ENCODE peak calls at places on chromosomes 3 and 15, in eight cellular contexts. S is upper lobe of left lung, G is prostate gland, X is sigmoid colon, Z is endothelial cell of umbilical vein, M is stomach, D is HCT116, O is GM12878. E is an unnamed sample.
A peak's percentile ranks its signal among the peaks of the same experiment; 100 is the strongest.

GRCh38 chr15:43878466-43878865 is 51.7 kb downstream of the WDR76 start:
- DNase-seq in O (no peak), G (no peak), S (no peak), Z (no peak), M (no peak), D (no peak), X (no peak), E (no peak)

GRCh38 chr15:79194386-79194785 is 88.1 kb upstream of the ANKRD34C start:
- DNase-seq in Z (no peak), G (no peak), X (no peak), O (no peak), S (no peak), D (no peak), M (no peak), E (no peak)

GRCh38 chr3:435161-435560 is 238.6 kb downstream of the CHL1 start:
- DNase-seq in M (no peak), Z (no peak), X (no peak), O (no peak), S (no peak), G (no peak), D (no peak), E (no peak)

GRCh38 chr15:74213858-74214284 is 11.3 kb upstream of the STRA6 start:
- DNase-seq in D (no peak), X (no peak), M (no peak), G (no peak), Z (no peak), S (no peak), O (no peak), E (no peak)

GRCh38 chr3:115190747-115191146 is 43.7 kb upstream of the ZBTB20 start:
- DNase-seq in X (no peak), Z (no peak), G (no peak), M (no peak), O (no peak), D (no peak), S (no peak), E (no peak)

GRCh38 chr3:169923189-169923588 is 11.8 kb downstream of the SAMD7 start:
- DNase-seq in X (no peak), Z (no peak), M (peak; percentile 95), D (no peak), S (peak; percentile 31), G (peak; percentile 26), O (no peak), E (no peak)

GRCh38 chr3:100040846-100041245 is 73.5 kb downstream of the FILIP1L start:
- DNase-seq in G (no peak), Z (no peak), S (no peak), D (no peak), O (no peak), X (no peak), M (no peak), E (no peak)

GRCh38 chr3:170499562-170500156 is 81.0 kb downstream of the CLDN11 start:
- DNase-seq in X (no peak), G (no peak), S (no peak), D (peak; percentile 16), M (peak; percentile 42), Z (peak; percentile 39), O (no peak), E (no peak)

GRCh38 chr3:115808239-115808638 is 184.9 kb downstream of the GAP43 start:
- DNase-seq in M (no peak), X (no peak), S (no peak), Z (no peak), G (no peak), O (no peak), D (no peak), E (no peak)

GRCh38 chr15:52284164-52284563 is 11.4 kb downstream of the MYO5C start:
- DNase-seq in Z (no peak), X (no peak), G (no peak), D (no peak), M (no peak), S (no peak), O (no peak), E (no peak)

GRCh38 chr15:94119923-94120775 is 111.2 kb upstream of the MCTP2 start:
- DNase-seq in Z (peak; percentile 65), S (peak; percentile 69), X (peak; percentile 88), D (peak; percentile 82), O (peak; percentile 49), M (peak; percentile 60), G (peak; percentile 78), E (no peak)

GRCh38 chr15:38597221-38597800 is 32.7 kb upstream of the RASGRP1 start:
- DNase-seq in Z (no peak), O (no peak), S (no peak), M (no peak), G (no peak), X (no peak), D (no peak), E (no peak)

GRCh38 chr3:55556622-55557531 is 69.8 kb upstream of the WNT5A start:
- DNase-seq in S (no peak), X (no peak), O (no peak), D (no peak), G (no peak), M (no peak), Z (no peak), E (no peak)

GRCh38 chr15:37098468-37099320 is 1.7 kb downstream of the MEIS2 start:
- DNase-seq in G (no peak), M (no peak), X (peak; percentile 76), D (no peak), S (no peak), O (no peak), Z (peak; percentile 56), E (peak; percentile 73)

GRCh38 chr3:15011174-15011573 is 53.9 kb downstream of the MRPS25 start:
- DNase-seq in Z (no peak), S (no peak), M (no peak), O (no peak), G (no peak), X (no peak), D (no peak), E (no peak)

GRCh38 chr3:51949121-51949520 is 6.1 kb upstream of the GPR62 start:
- DNase-seq in X (no peak), M (no peak), S (no peak), D (no peak), Z (no peak), G (no peak), O (no peak), E (peak; percentile 41)

GRCh38 chr3:40876496-40876895 is 322.8 kb upstream of the CTNNB1 start:
- DNase-seq in G (no peak), O (no peak), Z (no peak), S (no peak), M (no peak), D (no peak), X (no peak), E (no peak)

GRCh38 chr15:99618941-99619411 is 53.2 kb downstream of the MEF2A start:
- DNase-seq in S (peak; percentile 42), O (no peak), X (no peak), M (no peak), G (no peak), D (no peak), Z (no peak), E (no peak)

GRCh38 chr3:119643528-119643927 is 16.9 kb downstream of the POPDC2 start:
- DNase-seq in Z (peak; percentile 46), X (no peak), M (no peak), G (no peak), S (no peak), D (peak; percentile 41), O (no peak), E (no peak)

GRCh38 chr15:101773496-101774100 is 29.7 kb upstream of the OR4F6 start:
- DNase-seq in G (no peak), Z (no peak), O (no peak), M (no peak), D (peak; percentile 3), X (no peak), S (no peak), E (no peak)

GRCh38 chr15:89912145-89912673 is 543 bp downstream of the ARPIN start:
- DNase-seq in M (peak; percentile 49), S (peak; percentile 70), X (peak; percentile 77), Z (peak; percentile 33), G (peak; percentile 44), D (no peak), O (no peak), E (peak; percentile 78)

DNA sequence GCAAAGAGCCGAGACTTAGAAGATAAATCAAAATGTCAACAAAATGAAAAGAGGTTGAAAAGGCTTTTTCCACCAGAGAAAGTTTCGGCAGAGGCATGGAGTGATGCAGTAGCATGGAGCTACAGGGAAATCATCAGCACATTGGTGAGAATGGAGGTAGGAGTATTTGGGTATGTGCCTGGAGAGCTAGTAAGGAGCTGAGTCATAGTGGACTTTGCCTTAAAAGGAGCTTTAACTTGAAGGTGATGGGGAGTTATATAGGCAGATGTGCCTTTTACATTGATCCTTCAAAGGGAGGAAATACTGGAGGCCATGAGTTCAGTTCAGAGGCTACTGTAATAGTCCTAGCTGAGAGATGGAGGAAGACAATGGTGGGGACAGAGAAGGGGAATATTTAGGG is 44.3 kb downstream of the IL5RA start:
- DNase-seq in O (no peak), X (no peak), S (no peak), D (no peak), M (no peak), Z (no peak), G (no peak), E (no peak)
- TF ChIP-seq POLR2A in O (no peak), X (no peak), S (no peak), D (no peak), M (no peak), Z (no peak), G (no peak), E (no peak)

GRCh38 chr3:197041875-197042488 is 12.4 kb upstream of the MELTF start:
- DNase-seq in D (no peak), G (no peak), O (no peak), S (no peak), X (no peak), M (no peak), Z (no peak), E (no peak)
- TF ChIP-seq POLR2AphosphoS5 in D (no peak), G (no peak), O (no peak), S (no peak), X (no peak), M (no peak), Z (no peak), E (no peak)

GRCh38 chr15:47720555-47720954 is 3.2 kb downstream of the SEMA6D start:
- DNase-seq in S (no peak), O (no peak), M (no peak), Z (no peak), G (no peak), X (no peak), D (no peak), E (no peak)
- H3K4me3 ChIP-seq in S (no peak overlapping the region), O (no peak overlapping the region), M (peak overlapping the region; percentile 0), Z (no peak overlapping the region), G (no peak overlapping the region), X (no peak overlapping the region), D (no peak overlapping the region), E (no peak overlapping the region)

DNA sequence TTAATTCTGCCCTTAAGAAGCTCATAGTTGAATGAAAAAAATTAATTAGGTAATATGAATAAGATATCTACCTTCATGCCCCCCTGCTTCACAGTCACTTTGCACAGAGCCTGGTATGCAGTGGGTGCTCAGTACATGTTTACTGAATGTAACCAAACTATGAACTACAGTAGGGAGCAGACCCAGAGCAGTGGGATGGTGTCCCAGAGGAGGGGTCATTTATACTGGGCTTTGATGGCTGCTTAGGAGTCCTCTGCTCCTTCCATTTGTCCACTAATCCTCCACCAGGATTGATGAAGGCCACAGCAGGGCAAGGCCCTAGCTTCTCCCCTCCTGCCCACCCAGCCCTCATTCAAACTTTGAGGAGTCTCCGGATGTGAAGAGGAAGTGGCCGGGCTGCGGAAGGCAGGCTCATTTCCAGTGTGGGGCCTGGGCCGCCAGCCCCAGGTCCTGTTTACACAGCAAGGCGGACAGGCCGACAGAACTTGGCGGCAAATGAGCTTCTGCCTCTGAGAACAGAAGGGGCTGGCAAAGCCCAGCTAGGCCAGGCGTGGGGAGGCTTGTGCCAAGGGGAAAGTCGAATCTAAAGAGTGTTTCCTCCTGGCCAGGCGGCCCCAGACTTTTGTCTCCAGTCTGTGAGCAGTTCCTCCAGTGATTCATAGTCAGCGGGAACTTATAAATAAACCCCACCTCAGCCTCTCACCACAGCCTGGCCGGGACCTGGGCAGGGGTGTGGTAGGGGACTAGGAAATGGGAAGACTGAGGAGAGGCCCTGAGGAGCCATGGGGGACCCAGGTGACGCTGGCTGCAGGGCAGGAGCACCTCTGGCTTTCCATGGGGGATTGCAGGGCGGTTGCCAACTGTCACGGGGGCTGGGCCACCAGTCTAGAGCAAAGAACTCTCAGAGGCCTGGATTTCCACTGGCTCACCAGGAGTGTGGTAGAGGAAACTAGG is 51.6 kb upstream of the LCTL start:
- DNase-seq in X (peak; percentile 89), D (no peak), G (peak; percentile 69), M (peak; percentile 91), O (no peak), Z (peak; percentile 97), S (peak; percentile 74), E (peak; percentile 89)
- TF ChIP-seq POLR2A in X (no peak), D (no peak), G (no peak), M (no peak), O (no peak), Z (no peak), S (peak; percentile 58), E (no peak)